ENCODE peak calls at places on chromosomes 6 and 20, in four cellular contexts. Y, P, V and J are unnamed samples. For H3K4me1, the result is how much of the 10 kb centered on the place peaks cover.

GRCh38 chr6:72894091-72894490 is 272.2 kb downstream of the KCNQ5 start:
- DNase-seq in P (no peak), Y (no peak), V (no peak), J (no peak)

GRCh38 chr20:35568645-35569044 is 26.8 kb downstream of the ERGIC3 start:
- DNase-seq in V (peak), Y (peak), P (no peak), J (no peak)

GRCh38 chr6:112910256-112910655 is 563.1 kb downstream of the RFPL4B start:
- DNase-seq in Y (no peak), V (no peak), P (no peak), J (no peak)

GRCh38 chr20:9660236-9660868 is 146.0 kb downstream of the LAMP5 start:
- DNase-seq in V (peak), Y (peak), P (no peak), J (peak)

GRCh38 chr6:20497200-20497820 is 36.9 kb upstream of the CDKAL1 start:
- DNase-seq in V (no peak), P (no peak), Y (no peak), J (peak)

GRCh38 chr6:39980839-39981580 is 46.7 kb upstream of the MOCS1 start:
- DNase-seq in V (peak), Y (peak), P (peak), J (peak)

GRCh38 chr20:10218536-10219451 is at the start of gene SNAP25:
- DNase-seq in V (peak), P (no peak), Y (no peak), J (peak)

GRCh38 chr20:24769878-24770627 is 179.0 kb upstream of the CST7 start:
- DNase-seq in Y (no peak), P (no peak), V (no peak), J (no peak)

GRCh38 chr6:129432738-129433137 is 277.2 kb downstream of the ARHGAP18 start:
- DNase-seq in Y (peak), V (no peak), P (no peak), J (no peak)

GRCh38 chr6:108598316-108598863 is 37.7 kb downstream of the FOXO3 start:
- DNase-seq in Y (no peak), P (no peak), V (peak), J (no peak)

GRCh38 chr20:50302463-50303041 is 111.9 kb downstream of the CEBPB start:
- DNase-seq in V (no peak), P (no peak), Y (no peak), J (no peak)

GRCh38 chr6:104682722-104683643 is 176.7 kb downstream of the HACE1 start:
- DNase-seq in Y (peak), P (peak), V (peak), J (peak)

GRCh38 chr6:132443206-132443605 is 41.9 kb upstream of the MOXD1 start:
- DNase-seq in Y (no peak), P (no peak), V (no peak), J (no peak)

GRCh38 chr20:3784226-3784853 is 2.2 kb downstream of the CENPB start:
- DNase-seq in P (no peak), V (no peak), Y (no peak), J (no peak)

GRCh38 chr6:41442800-41443501 is 103.2 kb upstream of the FOXP4 start:
- DNase-seq in P (peak), V (peak), Y (no peak), J (no peak)

GRCh38 chr6:26388441-26388840 is 5.5 kb downstream of the BTN2A2 start:
- DNase-seq in Y (no peak), V (no peak), P (no peak), J (no peak)

GRCh38 chr6:140846518-140847277 is 1286.0 kb upstream of the GJE1 start:
- DNase-seq in V (no peak), Y (no peak), P (no peak), J (peak)

GRCh38 chr6:30798501-30798900 is 54.2 kb upstream of the IER3 start:
- DNase-seq in Y (no peak), V (no peak), P (no peak), J (peak)

GRCh38 chr6:24883618-24884017 is 52.1 kb downstream of the RIPOR2 start:
- DNase-seq in V (no peak), P (no peak), Y (no peak), J (no peak)

GRCh38 chr6:147176795-147177194 is 27.4 kb upstream of the STXBP5 start:
- DNase-seq in V (no peak), Y (no peak), P (no peak), J (no peak)

GRCh38 chr6:155832596-155832995 is 377.0 kb upstream of the NOX3 start:
- DNase-seq in P (peak), V (no peak), Y (peak), J (peak)

GRCh38 chr6:82182756-82183155 is 64.8 kb downstream of the IBTK start:
- DNase-seq in Y (no peak), V (no peak), P (no peak), J (no peak)

GRCh38 chr6:54910326-54910952 is 63.9 kb downstream of the FAM83B start:
- DNase-seq in P (no peak), Y (no peak), V (no peak), J (no peak)

GRCh38 chr6:43511824-43512415 is 1.8 kb upstream of the LRRC73 start:
- DNase-seq in V (no peak), P (no peak), Y (no peak), J (no peak)

GRCh38 chr20:53036992-53037391 is 64.8 kb downstream of the TSHZ2 start:
- DNase-seq in P (no peak), V (no peak), Y (no peak), J (no peak)
- TF ChIP-seq JUN in P (no peak), V (no peak), Y (no peak), J (no peak)

GRCh38 chr20:51534764-51535386 is 7.6 kb downstream of the NFATC2 start:
- DNase-seq in P (no peak), Y (no peak), V (no peak), J (no peak)

GRCh38 chr20:51531712-51532456 is 10.6 kb downstream of the NFATC2 start:
- DNase-seq in P (no peak), Y (no peak), V (no peak), J (no peak)

GRCh38 chr20:51531141-51531710 is 11.3 kb downstream of the NFATC2 start:
- DNase-seq in Y (no peak), P (no peak), V (no peak), J (no peak)

GRCh38 chr20:51533291-51534172 is 9.0 kb downstream of the NFATC2 start:
- DNase-seq in V (no peak), Y (peak), P (no peak), J (no peak)

GRCh38 chr20:51532577-51533191 is 9.8 kb downstream of the NFATC2 start:
- DNase-seq in P (no peak), V (no peak), Y (no peak), J (no peak)
- H3K4me1 ChIP-seq in P (under half), V (under half), Y (under half), J (under half)

DNA sequence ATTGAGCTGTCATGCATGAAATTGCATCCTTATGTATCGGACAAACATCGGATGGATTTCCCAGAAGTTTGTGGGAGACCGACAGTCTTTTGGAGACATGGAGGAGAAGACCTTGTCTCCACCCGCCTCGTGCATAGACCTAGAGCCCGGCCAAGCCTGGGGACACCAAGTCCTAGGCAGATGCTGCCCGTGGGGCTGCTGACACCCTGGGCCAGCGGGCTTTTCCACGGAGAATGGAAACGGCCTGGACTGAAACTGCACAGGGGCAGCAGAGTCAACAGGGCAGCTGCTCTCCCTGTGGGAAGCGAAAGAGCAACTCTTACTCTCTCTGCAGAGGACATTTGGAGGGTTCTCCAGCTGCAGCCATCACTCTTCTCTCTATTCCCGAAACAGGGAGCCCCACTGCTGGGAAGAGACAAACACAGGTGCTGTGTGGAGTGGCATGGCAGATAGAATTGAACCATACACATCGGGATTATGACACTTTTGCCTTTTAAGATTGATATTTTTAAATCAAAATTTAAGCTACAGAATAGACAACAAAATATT is 401.2 kb downstream of the THBS2 start:
- DNase-seq in Y (no peak), P (no peak), V (no peak), J (no peak)
- H3K9ac ChIP-seq in Y (no peak), P (no peak), V (no peak), J (no peak)

GRCh38 chr20:60060006-60060557 is 101.9 kb downstream of the CDH26 start:
- DNase-seq in Y (no peak), V (no peak), P (no peak), J (no peak)

GRCh38 chr20:60057866-60058807 is 99.9 kb downstream of the CDH26 start:
- DNase-seq in V (no peak), P (no peak), Y (no peak), J (no peak)

GRCh38 chr20:60060593-60060992 is 102.4 kb downstream of the CDH26 start:
- DNase-seq in P (no peak), Y (no peak), V (no peak), J (no peak)

GRCh38 chr20:60057123-60057865 is 99.1 kb downstream of the CDH26 start:
- DNase-seq in P (peak), Y (peak), V (peak), J (peak)

GRCh38 chr20:60058869-60059268 is 100.6 kb downstream of the CDH26 start:
- DNase-seq in V (no peak), Y (no peak), P (no peak), J (no peak)
- TF ChIP-seq JUN in V (no peak), Y (no peak), P (no peak), J (no peak)

DNA sequence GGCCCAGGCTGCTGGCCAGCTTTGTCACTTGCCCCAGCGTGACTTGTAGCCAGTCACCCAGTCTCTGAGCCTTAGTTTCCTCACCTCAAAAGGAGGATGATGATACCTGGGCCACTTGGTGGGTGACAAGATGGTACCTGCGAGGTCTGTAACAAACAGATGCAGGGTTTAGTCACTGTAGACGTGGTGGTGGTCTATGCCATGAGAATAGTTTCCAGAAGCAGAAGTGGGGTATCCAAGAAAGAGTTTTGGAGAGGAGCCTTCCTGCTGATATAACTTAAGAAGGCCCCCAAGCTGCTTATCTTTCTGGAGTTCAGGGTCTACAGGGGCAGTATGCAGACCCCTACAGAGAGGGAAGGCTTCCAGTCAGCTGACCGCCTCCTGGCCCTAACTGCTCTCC is 3.1 kb upstream of the FOXF2 start:
- DNase-seq in P (no peak), Y (no peak), V (no peak), J (no peak)
- H3K4me1 ChIP-seq in P (under half), Y (under half), V (under half), J (under half)